ENCODE peak calls at places on chromosomes 7 and 10, in six cellular contexts. One of them, this sample, is unnamed.
A peak's percentile ranks its signal among the peaks of the same experiment; 100 is the strongest.

GRCh38 chr10:124524991-124525653 is 63.5 kb downstream of the LHPP start:
- DNase-seq in NCI-H460: no peak
- DNase-seq in gastrocnemius medialis: peak; percentile 82
- DNase-seq in ascending aorta: no peak
- DNase-seq in fibroblast of gingiva: peak; percentile 33
- DNase-seq in cardiac muscle cell: peak; percentile 33
- DNase-seq in this sample: no peak

GRCh38 chr10:133324198-133324792 is 12.4 kb downstream of the CALY start:
- DNase-seq in NCI-H460: peak; percentile 53
- DNase-seq in gastrocnemius medialis: no peak
- DNase-seq in ascending aorta: no peak
- DNase-seq in fibroblast of gingiva: no peak
- DNase-seq in cardiac muscle cell: peak; percentile 59
- DNase-seq in this sample: no peak

GRCh38 chr7:76302299-76303056 is at the start of gene HSPB1:
- DNase-seq in NCI-H460: peak; percentile 76
- DNase-seq in gastrocnemius medialis: peak; percentile 95
- DNase-seq in ascending aorta: peak; percentile 99
- DNase-seq in fibroblast of gingiva: peak; percentile 91
- DNase-seq in cardiac muscle cell: peak; percentile 95
- DNase-seq in this sample: peak; percentile 83

GRCh38 chr10:50582061-50582460 is 41.7 kb downstream of the SGMS1 start:
- DNase-seq in NCI-H460: no peak
- DNase-seq in gastrocnemius medialis: no peak
- DNase-seq in ascending aorta: no peak
- DNase-seq in fibroblast of gingiva: no peak
- DNase-seq in cardiac muscle cell: no peak
- DNase-seq in this sample: no peak

GRCh38 chr10:48579251-48579960 is 25.5 kb downstream of the ARHGAP22 start:
- DNase-seq in NCI-H460: no peak
- DNase-seq in gastrocnemius medialis: no peak
- DNase-seq in ascending aorta: no peak
- DNase-seq in fibroblast of gingiva: no peak
- DNase-seq in cardiac muscle cell: peak; percentile 65
- DNase-seq in this sample: no peak

GRCh38 chr10:45265995-45266394 is 49.4 kb downstream of the OR13A1 start:
- DNase-seq in NCI-H460: no peak
- DNase-seq in gastrocnemius medialis: no peak
- DNase-seq in ascending aorta: no peak
- DNase-seq in fibroblast of gingiva: no peak
- DNase-seq in cardiac muscle cell: no peak
- DNase-seq in this sample: no peak

GRCh38 chr10:124500767-124501166 is 39.1 kb downstream of the LHPP start:
- DNase-seq in NCI-H460: no peak
- DNase-seq in gastrocnemius medialis: no peak
- DNase-seq in ascending aorta: no peak
- DNase-seq in fibroblast of gingiva: no peak
- DNase-seq in cardiac muscle cell: no peak
- DNase-seq in this sample: no peak

GRCh38 chr10:3068201-3068967 is 1.0 kb downstream of the PFKP start:
- DNase-seq in NCI-H460: no peak
- DNase-seq in gastrocnemius medialis: no peak
- DNase-seq in ascending aorta: peak; percentile 85
- DNase-seq in fibroblast of gingiva: peak; percentile 72
- DNase-seq in cardiac muscle cell: peak; percentile 78
- DNase-seq in this sample: peak; percentile 47

GRCh38 chr10:95214369-95214768 is 20.3 kb downstream of the ACSM6 start:
- DNase-seq in NCI-H460: no peak
- DNase-seq in gastrocnemius medialis: no peak
- DNase-seq in ascending aorta: no peak
- DNase-seq in fibroblast of gingiva: no peak
- DNase-seq in cardiac muscle cell: no peak
- DNase-seq in this sample: no peak

GRCh38 chr10:80471009-80471408 is 16.9 kb downstream of the TSPAN14 start:
- DNase-seq in NCI-H460: no peak
- DNase-seq in gastrocnemius medialis: no peak
- DNase-seq in ascending aorta: no peak
- DNase-seq in fibroblast of gingiva: no peak
- DNase-seq in cardiac muscle cell: no peak
- DNase-seq in this sample: no peak

GRCh38 chr7:27130540-27131389 is at the start of gene HOXA4:
- DNase-seq in NCI-H460: no peak
- DNase-seq in gastrocnemius medialis: peak; percentile 93
- DNase-seq in ascending aorta: peak; percentile 96
- DNase-seq in fibroblast of gingiva: no peak
- DNase-seq in cardiac muscle cell: peak; percentile 50
- DNase-seq in this sample: no peak

GRCh38 chr7:45710271-45711160 is 136.3 kb downstream of the ADCY1 start:
- DNase-seq in NCI-H460: no peak
- DNase-seq in gastrocnemius medialis: no peak
- DNase-seq in ascending aorta: peak; percentile 30
- DNase-seq in fibroblast of gingiva: no peak
- DNase-seq in cardiac muscle cell: no peak
- DNase-seq in this sample: no peak

GRCh38 chr10:48470893-48471805 is 133.7 kb downstream of the ARHGAP22 start:
- DNase-seq in NCI-H460: no peak
- DNase-seq in gastrocnemius medialis: no peak
- DNase-seq in ascending aorta: peak; percentile 49
- DNase-seq in fibroblast of gingiva: no peak
- DNase-seq in cardiac muscle cell: peak; percentile 11
- DNase-seq in this sample: no peak

GRCh38 chr10:49633327-49634045 is 19.6 kb downstream of the CHAT start:
- DNase-seq in NCI-H460: no peak
- DNase-seq in gastrocnemius medialis: no peak
- DNase-seq in ascending aorta: peak; percentile 13
- DNase-seq in fibroblast of gingiva: no peak
- DNase-seq in cardiac muscle cell: no peak
- DNase-seq in this sample: no peak

GRCh38 chr10:69497235-69497561 is 45.9 kb downstream of the TSPAN15 start:
- DNase-seq in NCI-H460: no peak
- DNase-seq in gastrocnemius medialis: no peak
- DNase-seq in ascending aorta: no peak
- DNase-seq in fibroblast of gingiva: no peak
- DNase-seq in cardiac muscle cell: no peak
- DNase-seq in this sample: peak; percentile 58

GRCh38 chr10:24446739-24447138 is 237.8 kb downstream of the KIAA1217 start:
- DNase-seq in NCI-H460: no peak
- DNase-seq in gastrocnemius medialis: peak; percentile 50
- DNase-seq in ascending aorta: no peak
- DNase-seq in fibroblast of gingiva: peak; percentile 85
- DNase-seq in cardiac muscle cell: peak; percentile 83
- DNase-seq in this sample: no peak

GRCh38 chr7:106217089-106217542 is 67.7 kb downstream of the NAMPT start:
- DNase-seq in NCI-H460: peak; percentile 43
- DNase-seq in gastrocnemius medialis: peak; percentile 59
- DNase-seq in ascending aorta: peak; percentile 86
- DNase-seq in fibroblast of gingiva: peak; percentile 88
- DNase-seq in cardiac muscle cell: peak; percentile 96
- DNase-seq in this sample: no peak

GRCh38 chr10:11822809-11823121 is 391 bp upstream of the PROSER2 start:
- DNase-seq in NCI-H460: no peak
- DNase-seq in gastrocnemius medialis: no peak
- DNase-seq in ascending aorta: no peak
- DNase-seq in fibroblast of gingiva: no peak
- DNase-seq in cardiac muscle cell: no peak
- DNase-seq in this sample: no peak

GRCh38 chr7:42065942-42066341 is 171.1 kb downstream of the GLI3 start:
- DNase-seq in NCI-H460: no peak
- DNase-seq in gastrocnemius medialis: no peak
- DNase-seq in ascending aorta: no peak
- DNase-seq in fibroblast of gingiva: peak; percentile 63
- DNase-seq in cardiac muscle cell: no peak
- DNase-seq in this sample: peak; percentile 55

GRCh38 chr7:152675761-152676636 is at the start of gene XRCC2:
- DNase-seq in NCI-H460: peak; percentile 92
- DNase-seq in gastrocnemius medialis: peak; percentile 81
- DNase-seq in ascending aorta: peak; percentile 95
- DNase-seq in fibroblast of gingiva: peak; percentile 86
- DNase-seq in cardiac muscle cell: peak; percentile 94
- DNase-seq in this sample: peak; percentile 92

GRCh38 chr10:4150676-4151075 is 365.7 kb upstream of the KLF6 start:
- DNase-seq in NCI-H460: no peak
- DNase-seq in gastrocnemius medialis: no peak
- DNase-seq in ascending aorta: no peak
- DNase-seq in fibroblast of gingiva: no peak
- DNase-seq in cardiac muscle cell: no peak
- DNase-seq in this sample: no peak

This sample was measured in putamen.